ENCODE peak calls at places on chromosomes 3 and 15, in eight cellular contexts. Y, W, Q, N, D, F, Z and U are unnamed samples.

GRCh38 chr15:95017950-95018349 is 786.6 kb downstream of the MCTP2 start:
- DNase-seq in Y (no peak), W (peak; percentile 85), Q (no peak), N (peak; percentile 36), D (peak; percentile 78), F (no peak), Z (peak; percentile 16), U (peak; percentile 70)

GRCh38 chr3:130915567-130916292 is 21.8 kb downstream of the ATP2C1 start:
- DNase-seq in Y (no peak), W (no peak), Q (no peak), N (no peak), D (no peak), F (no peak), Z (no peak), U (no peak)

GRCh38 chr3:184636774-184637316 is 75.0 kb downstream of the MAGEF1 start:
- DNase-seq in Y (no peak), W (no peak), Q (no peak), N (peak; percentile 35), D (peak; percentile 30), F (no peak), Z (no peak), U (no peak)

GRCh38 chr15:99669250-99669649 is 64.0 kb downstream of the LYSMD4 start:
- DNase-seq in Y (no peak), W (no peak), Q (peak; percentile 53), N (no peak), D (no peak), F (no peak), Z (no peak), U (no peak)

GRCh38 chr3:126056681-126057546 is 27.0 kb downstream of the SLC41A3 start:
- DNase-seq in Y (no peak), W (peak; percentile 83), Q (peak; percentile 85), N (no peak), D (no peak), F (no peak), Z (no peak), U (no peak)

GRCh38 chr3:127848131-127849129 is 26.1 kb upstream of the MGLL start:
- DNase-seq in Y (no peak), W (no peak), Q (no peak), N (no peak), D (no peak), F (no peak), Z (no peak), U (no peak)

GRCh38 chr3:108053025-108053424 is 37.8 kb downstream of the CD47 start:
- DNase-seq in Y (no peak), W (no peak), Q (no peak), N (peak; percentile 74), D (peak; percentile 86), F (no peak), Z (no peak), U (no peak)

GRCh38 chr15:36867436-36867835 is 232.9 kb downstream of the MEIS2 start:
- DNase-seq in Y (no peak), W (no peak), Q (no peak), N (no peak), D (no peak), F (no peak), Z (no peak), U (no peak)

GRCh38 chr3:24305795-24306467 is 188.7 kb downstream of the THRB start:
- DNase-seq in Y (no peak), W (no peak), Q (no peak), N (no peak), D (no peak), F (no peak), Z (no peak), U (no peak)

GRCh38 chr3:63128380-63128779 is 149.7 kb upstream of the SYNPR start:
- DNase-seq in Y (no peak), W (no peak), Q (no peak), N (no peak), D (no peak), F (no peak), Z (no peak), U (no peak)

GRCh38 chr3:146781059-146781458 is 175.9 kb upstream of the PLSCR5 start:
- DNase-seq in Y (no peak), W (no peak), Q (no peak), N (no peak), D (no peak), F (no peak), Z (no peak), U (no peak)

GRCh38 chr3:143810866-143811265 is 37.4 kb downstream of the SLC9A9 start:
- DNase-seq in Y (no peak), W (no peak), Q (no peak), N (no peak), D (no peak), F (no peak), Z (no peak), U (no peak)

GRCh38 chr3:155101398-155101797 is 21.3 kb downstream of the MME start:
- DNase-seq in Y (no peak), W (no peak), Q (no peak), N (no peak), D (no peak), F (no peak), Z (no peak), U (no peak)

GRCh38 chr15:59236394-59236793 is 29.8 kb downstream of the LDHAL6B start:
- DNase-seq in Y (no peak), W (no peak), Q (peak; percentile 43), N (no peak), D (no peak), F (no peak), Z (no peak), U (no peak)

GRCh38 chr15:59229453-59229852 is 22.8 kb downstream of the LDHAL6B start:
- DNase-seq in Y (no peak), W (no peak), Q (no peak), N (no peak), D (no peak), F (no peak), Z (no peak), U (no peak)

GRCh38 chr15:59237119-59237853 is 30.6 kb downstream of the LDHAL6B start:
- DNase-seq in Y (no peak), W (no peak), Q (no peak), N (no peak), D (no peak), F (peak; percentile 70), Z (no peak), U (no peak)

GRCh38 chr15:59237854-59238252 is 31.2 kb downstream of the LDHAL6B start:
- DNase-seq in Y (no peak), W (no peak), Q (no peak), N (no peak), D (no peak), F (peak; percentile 74), Z (no peak), U (no peak)

GRCh38 chr15:59232476-59232875 is 25.8 kb downstream of the LDHAL6B start:
- DNase-seq in Y (no peak), W (no peak), Q (no peak), N (no peak), D (no peak), F (no peak), Z (no peak), U (no peak)
- TF ChIP-seq POLR2AphosphoS5 in Y (no peak), W (no peak), Q (no peak), N (no peak), D (no peak), F (no peak), Z (no peak), U (no peak)

DNA sequence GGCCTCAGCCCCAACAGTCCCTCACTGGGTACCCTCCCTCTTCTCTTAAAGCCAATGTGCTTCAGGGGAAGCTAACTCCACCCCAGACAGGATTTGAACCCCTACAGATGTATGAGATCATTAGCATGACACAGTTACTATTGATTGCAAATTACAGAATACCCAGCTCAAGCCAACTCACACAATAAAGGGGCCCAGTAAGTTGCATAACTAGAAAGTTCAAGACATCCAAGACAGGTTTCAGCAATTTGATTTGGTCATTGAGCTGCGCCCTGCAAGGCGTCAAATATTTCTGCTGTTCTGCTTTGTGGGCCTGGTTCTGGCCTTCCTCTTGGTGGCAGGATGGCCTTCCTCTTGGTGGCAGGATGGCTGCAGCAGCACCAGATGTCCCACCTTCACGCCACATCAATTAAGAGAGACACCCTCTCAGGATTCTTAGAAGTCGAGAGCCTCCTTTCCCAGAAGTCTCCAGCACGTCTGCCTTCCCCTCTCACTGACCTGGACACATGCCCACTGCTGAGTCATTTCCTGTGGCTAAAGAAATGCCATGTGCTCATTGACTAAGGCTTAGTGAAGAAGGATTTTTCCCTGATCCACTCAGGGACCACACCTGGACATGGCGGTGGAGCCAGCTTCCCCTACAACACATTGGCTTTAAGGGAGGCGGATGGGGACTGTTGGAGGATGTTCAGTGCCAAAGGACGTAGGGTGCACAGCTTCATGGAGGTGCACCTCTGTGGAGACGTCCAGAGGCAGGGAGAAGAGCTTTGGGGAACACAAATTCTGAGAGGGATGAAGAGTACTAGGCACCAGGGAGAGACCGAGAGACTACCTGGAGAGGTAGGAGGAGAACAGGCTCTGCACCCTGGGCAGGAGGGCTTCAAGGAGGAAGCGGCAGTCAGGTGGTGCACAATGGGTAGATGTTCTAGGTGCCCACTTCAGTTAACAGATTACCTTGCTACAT is 49.1 kb downstream of the DNASE1L3 start:
- DNase-seq in Y (peak; percentile 88), W (no peak), Q (no peak), N (no peak), D (peak; percentile 75), F (no peak), Z (peak; percentile 69), U (peak; percentile 91)
- TF ChIP-seq POLR2A in Y (no peak), W (no peak), Q (no peak), N (no peak), D (no peak), F (no peak), Z (no peak), U (no peak)

DNA sequence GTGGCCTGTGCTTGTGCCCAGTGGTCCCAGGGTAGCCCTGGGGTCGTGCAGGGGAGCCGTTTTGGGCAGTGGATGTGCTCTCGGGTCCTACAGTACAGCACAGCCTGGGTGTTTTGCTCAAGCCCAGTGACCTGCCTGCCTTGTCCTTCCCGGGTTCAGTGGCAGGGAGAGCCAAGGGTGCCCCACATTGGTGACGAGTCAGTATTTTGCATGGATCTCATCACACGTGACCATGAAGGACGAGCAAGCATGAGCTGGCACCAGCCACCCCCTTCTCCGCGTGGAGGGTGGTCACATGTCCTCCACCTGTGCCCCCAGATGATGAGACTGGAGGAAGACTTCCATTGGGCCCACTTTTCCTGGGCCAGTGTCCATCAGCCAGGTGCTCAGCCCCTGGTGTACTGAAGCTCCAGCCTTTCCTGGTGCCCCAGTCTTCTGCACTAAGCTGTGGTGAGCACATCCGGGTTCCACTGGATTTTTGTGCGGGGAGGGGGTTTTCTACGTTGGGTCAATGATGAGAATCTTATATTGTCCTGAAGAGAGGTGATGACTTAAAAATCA is 197.5 kb downstream of the UBE3A start:
- DNase-seq in Y (no peak), W (peak; percentile 68), Q (no peak), N (no peak), D (no peak), F (no peak), Z (no peak), U (no peak)
- H3K9me3 ChIP-seq in Y (peaks cover 38% of the 10 kb centered on the region), W (no peaks in the 10 kb centered on the region), Q (peaks cover 97% of the 10 kb centered on the region), N (peaks cover 96% of the 10 kb centered on the region), D (peaks cover 50% of the 10 kb centered on the region), F (no peaks in the 10 kb centered on the region), Z (peaks cover 7% of the 10 kb centered on the region), U (no peaks in the 10 kb centered on the region)

GRCh38 chr3:38117748-38118420 is 19.0 kb downstream of the ACAA1 start:
- DNase-seq in Y (peak; percentile 40), W (peak; percentile 87), Q (peak; percentile 65), N (peak; percentile 30), D (peak; percentile 73), F (peak; percentile 41), Z (peak; percentile 76), U (peak; percentile 73)
- TF ChIP-seq POLR2AphosphoS5 in Y (peak; percentile 35), W (peak; percentile 75), Q (peak; percentile 66), N (no peak), D (no peak), F (peak; percentile 55), Z (peak; percentile 49), U (no peak)